ENCODE peak calls at places on chromosomes 6 and 20, in ten cellular contexts. W is RKO; P is CD4-positive, alpha-beta T cell; V is spleen; B is ACHN; I is effector CD4-positive, alpha-beta T cell; D is NCI-H2081; J is Calu3; O is stimulated activated naive CD8-positive, alpha-beta T cell treated with anti-CD3 and anti-CD28 coated beads, Interleukin-15, amount 100 ng/mL, for 72 hours; N is midbrain. S is an unnamed sample.

GRCh38 chr6:37943436-37944058 is 124.0 kb downstream of the ZFAND3 start:
- DNase-seq in B (no peak), D (no peak), W (no peak), P (no peak), I (no peak), N (no peak), V (no peak), J (no peak), O (no peak), S (no peak)

GRCh38 chr20:10537850-10538480 is 102.9 kb downstream of the SLX4IP start:
- DNase-seq in W (no peak), P (no peak), I (no peak), B (peak), N (no peak), O (no peak), D (no peak), V (no peak), J (peak), S (no peak)

GRCh38 chr6:15472626-15473025 is 190.2 kb downstream of the DTNBP1 start:
- DNase-seq in J (no peak), W (no peak), N (no peak), B (no peak), O (no peak), D (no peak), P (no peak), V (no peak), I (no peak), S (no peak)

GRCh38 chr6:125855783-125856182 is 65.0 kb downstream of the NCOA7 start:
- DNase-seq in O (no peak), D (no peak), N (no peak), P (no peak), B (no peak), V (no peak), I (no peak), W (no peak), J (no peak), S (no peak)

GRCh38 chr6:141024526-141024925 is 1108.2 kb upstream of the GJE1 start:
- DNase-seq in B (no peak), W (no peak), N (no peak), V (no peak), I (no peak), D (no peak), O (no peak), P (no peak), J (no peak), S (no peak)

GRCh38 chr6:71967436-71967835 is 81.1 kb downstream of the RIMS1 start:
- DNase-seq in B (no peak), D (no peak), W (no peak), O (no peak), P (no peak), I (no peak), J (no peak), V (no peak), N (no peak), S (no peak)

GRCh38 chr6:156778615-156779205 is 1.5 kb downstream of the ARID1B start:
- DNase-seq in I (peak), B (peak), P (peak), O (peak), N (peak), D (peak), J (peak), V (peak), W (peak), S (peak)

GRCh38 chr6:117971637-117972036 is 64.6 kb downstream of the SLC35F1 start:
- DNase-seq in V (no peak), W (no peak), O (no peak), J (no peak), B (no peak), I (no peak), P (no peak), N (no peak), D (no peak), S (no peak)

GRCh38 chr20:7967199-7967844 is 27.1 kb upstream of the HAO1 start:
- DNase-seq in D (no peak), V (no peak), O (no peak), I (no peak), N (no peak), J (no peak), B (no peak), P (no peak), W (peak), S (no peak)

GRCh38 chr20:60664106-60664505 is 588.0 kb upstream of the CDH4 start:
- DNase-seq in W (no peak), J (no peak), D (no peak), V (no peak), B (no peak), N (no peak), P (no peak), O (no peak), I (no peak), S (no peak)

GRCh38 chr20:44841955-44842354 is 31.6 kb upstream of the RIMS4 start:
- DNase-seq in J (no peak), P (no peak), I (no peak), O (no peak), B (no peak), N (no peak), V (no peak), D (no peak), W (no peak), S (no peak)

GRCh38 chr6:37761872-37762271 is 57.7 kb upstream of the ZFAND3 start:
- DNase-seq in B (no peak), J (no peak), W (no peak), I (no peak), V (no peak), D (no peak), N (no peak), P (no peak), O (no peak), S (no peak)

GRCh38 chr6:85680388-85680787 is 37.7 kb upstream of the SYNCRIP start:
- DNase-seq in N (no peak), D (no peak), J (no peak), P (no peak), O (no peak), W (peak), B (no peak), I (no peak), V (no peak), S (no peak)

GRCh38 chr6:20572940-20573339 is 38.7 kb downstream of the CDKAL1 start:
- DNase-seq in B (no peak), V (no peak), O (no peak), D (no peak), P (no peak), N (no peak), I (no peak), W (peak), J (no peak), S (no peak)

GRCh38 chr6:163128324-163128723 is 286.2 kb upstream of the QKI start:
- DNase-seq in O (no peak), D (no peak), B (no peak), P (no peak), I (no peak), V (no peak), N (peak), J (no peak), W (no peak), S (peak)

GRCh38 chr20:51542033-51542893 is at the start of gene NFATC2:
- DNase-seq in V (peak), W (no peak), D (peak), B (peak), P (peak), O (peak), N (no peak), I (peak), J (peak), S (no peak)

GRCh38 chr6:158708239-158708638 is 58.4 kb downstream of the SYTL3 start:
- DNase-seq in V (peak), D (no peak), N (no peak), I (no peak), P (no peak), O (no peak), B (peak), W (no peak), J (peak), S (no peak)

GRCh38 chr6:90646936-90647335 is 60.1 kb upstream of the MAP3K7 start:
- DNase-seq in O (no peak), V (no peak), I (no peak), J (no peak), D (no peak), B (no peak), W (peak), N (no peak), P (no peak), S (no peak)

GRCh38 chr20:5183731-5184474 is 57.1 kb downstream of the CDS2 start:
- DNase-seq in J (no peak), V (no peak), D (no peak), O (no peak), B (no peak), P (no peak), W (no peak), N (no peak), I (no peak), S (no peak)

GRCh38 chr6:35451354-35452185 is 568 bp upstream of the FANCE start:
- DNase-seq in J (no peak), D (peak), W (no peak), V (no peak), O (no peak), I (no peak), P (no peak), B (no peak), N (no peak), S (no peak)

GRCh38 chr20:36153754-36154695 is 515 bp upstream of the EPB41L1 start:
- DNase-seq in I (no peak), W (peak), V (peak), J (peak), P (peak), B (peak), N (peak), D (peak), O (peak), S (peak)

GRCh38 chr6:50924758-50925157 is 106.1 kb downstream of the TFAP2B start:
- DNase-seq in N (no peak), O (no peak), J (no peak), P (no peak), D (no peak), W (no peak), I (no peak), V (no peak), B (no peak), S (no peak)

GRCh38 chr20:62156592-62157386 is 13.2 kb downstream of the SS18L1 start:
- DNase-seq in P (peak), W (peak), I (peak), D (peak), J (peak), N (peak), V (peak), O (peak), B (peak), S (no peak)

GRCh38 chr20:5766085-5766764 is 16.0 kb downstream of the SHLD1 start:
- DNase-seq in B (no peak), V (no peak), D (no peak), J (no peak), W (no peak), P (no peak), O (no peak), I (no peak), N (no peak), S (peak)

S was measured in putamen.